ENCODE peak calls at places on chromosomes 4 and X, in ten cellular contexts. B, Y, I, F, O, Z, A, W, C and T are unnamed samples.

GRCh38 chrX:70134116-70134477 is 850 bp downstream of the IGBP1 start:
- DNase-seq in I (peak; percentile 4), B (peak; percentile 11), Y (peak; percentile 34), F (no peak), A (no peak), O (no peak), Z (no peak), W (no peak), C (no peak), T (no peak)

GRCh38 chr4:7302781-7303180 is 110.4 kb downstream of the SORCS2 start:
- DNase-seq in Y (no peak), W (no peak), F (no peak), A (no peak), Z (no peak), I (no peak), B (no peak), O (no peak), C (no peak), T (no peak)

GRCh38 chr4:148214529-148215166 is 227.6 kb downstream of the NR3C2 start:
- DNase-seq in A (peak; percentile 51), B (no peak), C (no peak), Z (peak; percentile 25), I (no peak), O (peak; percentile 21), Y (peak; percentile 5), F (peak; percentile 48), W (peak; percentile 79), T (no peak)

GRCh38 chr4:52096048-52096447 is 44.9 kb downstream of the SPATA18 start:
- DNase-seq in C (no peak), O (no peak), Z (no peak), F (no peak), W (no peak), I (no peak), A (no peak), B (no peak), Y (peak; percentile 37), T (no peak)

GRCh38 chr4:13627185-13627605 is 330 bp downstream of the BOD1L1 start:
- DNase-seq in Y (no peak), B (peak; percentile 14), I (no peak), F (no peak), W (peak; percentile 31), O (peak; percentile 30), A (no peak), Z (no peak), C (no peak), T (no peak)

GRCh38 chr4:2352171-2352570 is 66.3 kb downstream of the ZFYVE28 start:
- DNase-seq in O (peak; percentile 4), Z (peak; percentile 6), F (peak; percentile 7), B (peak; percentile 4), A (no peak), C (no peak), W (peak; percentile 10), I (no peak), Y (no peak), T (no peak)

GRCh38 chr4:168648929-168649328 is 152.1 kb downstream of the PALLD start:
- DNase-seq in O (no peak), B (no peak), Y (peak; percentile 82), Z (no peak), I (no peak), C (peak; percentile 20), A (no peak), F (no peak), W (no peak), T (peak; percentile 76)

GRCh38 chr4:153064571-153064970 is 128.4 kb downstream of the FHDC1 start:
- DNase-seq in F (no peak), O (no peak), I (no peak), C (no peak), Z (no peak), A (no peak), B (peak; percentile 44), Y (no peak), W (no peak), T (no peak)

GRCh38 chr4:106201373-106201772 is 114.6 kb downstream of the TBCK start:
- DNase-seq in B (no peak), Y (peak; percentile 12), W (no peak), I (no peak), C (no peak), O (no peak), F (no peak), A (no peak), Z (no peak), T (no peak)

GRCh38 chrX:13597928-13598327 is 28.5 kb downstream of the EGFL6 start:
- DNase-seq in B (no peak), C (no peak), A (no peak), Y (peak; percentile 6), Z (no peak), F (no peak), O (no peak), W (no peak), I (no peak), T (no peak)

GRCh38 chr4:112266823-112267222 is 18.9 kb downstream of the TIFA start:
- DNase-seq in Y (peak; percentile 52), F (no peak), O (no peak), W (no peak), C (no peak), B (no peak), I (no peak), Z (no peak), A (no peak), T (no peak)

GRCh38 chr4:138919094-138919936 is 96.3 kb upstream of the NOCT start:
- DNase-seq in W (peak; percentile 46), Y (peak; percentile 82), F (peak; percentile 32), B (peak; percentile 68), I (no peak), Z (peak; percentile 86), C (peak; percentile 77), O (peak; percentile 79), A (peak; percentile 72), T (peak; percentile 28)

DNA sequence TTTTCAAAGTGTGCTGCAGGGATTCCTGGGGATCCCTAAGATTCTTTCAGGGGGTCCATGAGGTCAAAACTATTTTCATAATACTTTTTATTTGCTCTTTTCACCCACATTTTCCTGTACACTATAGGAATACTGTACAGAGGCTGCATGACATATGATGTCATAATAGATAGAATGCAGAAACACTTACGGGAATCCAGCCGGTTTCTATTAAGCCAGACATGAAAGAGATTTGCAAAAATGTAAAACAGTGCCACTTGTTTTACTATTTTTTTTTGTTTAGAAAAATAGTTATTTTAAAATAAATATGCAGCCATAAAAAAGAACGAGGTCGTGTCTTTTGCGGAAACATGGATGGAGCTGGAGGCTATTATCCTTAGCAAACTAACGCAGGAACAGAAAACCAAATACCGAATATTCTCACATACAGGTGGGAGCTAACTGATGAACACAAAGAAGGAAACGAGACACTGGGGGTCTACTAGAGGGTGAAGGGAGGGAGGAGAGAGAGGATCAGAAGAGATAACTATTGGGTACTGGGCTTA is 5.0 kb downstream of the ZFX start:
- DNase-seq in Z (no peak), C (no peak), O (no peak), A (no peak), Y (peak; percentile 28), F (no peak), I (no peak), W (no peak), B (no peak), T (no peak)
- H3K4me3 ChIP-seq in Z (no peak overlapping the region), C (no peak overlapping the region), O (peak overlapping the region; percentile 15), A (peak overlapping the region; percentile 21), Y (no peak overlapping the region), F (no peak overlapping the region), I (no peak overlapping the region), W (no peak overlapping the region), B (no peak overlapping the region), T (no peak overlapping the region)

DNA sequence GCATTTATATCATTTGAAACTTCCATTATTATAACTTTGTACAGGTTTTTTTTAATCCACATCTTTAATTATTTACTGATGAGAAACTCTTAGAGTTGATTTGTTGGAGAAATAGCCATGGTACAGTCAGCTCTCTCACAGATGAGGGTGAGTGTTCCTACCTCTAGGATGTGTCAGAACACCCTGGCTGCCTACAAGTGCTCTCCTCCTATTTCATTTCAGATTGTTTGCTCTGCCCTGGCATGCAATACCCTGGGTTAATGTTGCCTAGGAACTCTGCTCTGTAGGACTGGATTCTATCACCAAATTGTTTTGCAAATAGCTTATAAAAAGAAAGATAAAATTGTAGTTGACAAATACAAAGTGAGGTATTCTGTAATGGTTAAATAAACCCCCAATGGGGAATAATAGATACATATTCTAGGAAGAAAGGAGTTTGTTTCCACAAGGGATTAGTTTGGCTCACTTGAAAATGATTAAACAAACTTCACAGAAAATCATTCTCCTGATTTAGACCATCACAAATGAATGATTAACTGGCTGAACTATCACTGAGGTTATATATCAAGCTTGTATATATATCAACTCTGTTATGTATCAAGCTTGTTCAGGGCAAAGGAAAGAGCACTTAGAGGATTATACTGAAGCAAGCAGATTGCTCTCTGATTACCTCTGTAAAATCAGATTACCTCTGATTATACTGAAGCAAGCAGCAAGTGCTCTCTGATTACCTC is 150.0 kb downstream of the PDE5A start:
- DNase-seq in Z (no peak), F (no peak), W (no peak), Y (peak; percentile 55), O (no peak), B (no peak), C (no peak), I (no peak), A (no peak), T (no peak)
- H3K36me3 ChIP-seq in Z (no peaks in the 10 kb centered on the region), F (peaks cover 29% of the 10 kb centered on the region), W (no peaks in the 10 kb centered on the region), Y (peaks cover 9% of the 10 kb centered on the region), O (peaks cover 17% of the 10 kb centered on the region), B (no peaks in the 10 kb centered on the region), C (peaks cover 5% of the 10 kb centered on the region), I (peaks cover 5% of the 10 kb centered on the region), A (peaks cover 42% of the 10 kb centered on the region), T (no peaks in the 10 kb centered on the region)

GRCh38 chr4:53620956-53621355 is 29.7 kb upstream of the LNX1 start:
- DNase-seq in Y (no peak), F (no peak), A (no peak), W (no peak), O (no peak), I (no peak), C (no peak), B (no peak), Z (no peak), T (no peak)
- TF ChIP-seq CTCF in Y (no peak), F (no peak), A (no peak), W (no peak), O (peak; percentile 28), I (no peak), C (no peak), B (no peak), Z (no peak), T (peak; percentile 31)

GRCh38 chr4:84497220-84497834 is 1.8 kb downstream of the NKX6-1 start:
- DNase-seq in W (no peak), A (no peak), Z (no peak), Y (peak; percentile 2), I (no peak), F (no peak), B (no peak), O (peak; percentile 51), C (no peak), T (no peak)
- H3K4me3 ChIP-seq in W (no peak overlapping the region), A (peak overlapping the region; percentile 62), Z (no peak overlapping the region), Y (no peak overlapping the region), I (no peak overlapping the region), F (peak overlapping the region; percentile 48), B (no peak overlapping the region), O (peak overlapping the region; percentile 98), C (peak overlapping the region; percentile 63), T (no peak overlapping the region)

GRCh38 chrX:7077241-7077909 is 70.1 kb upstream of the STS start:
- DNase-seq in Z (no peak), B (no peak), C (no peak), F (no peak), I (no peak), O (no peak), W (no peak), Y (no peak), A (no peak), T (no peak)
- H3K36me3 ChIP-seq in Z (no peaks in the 10 kb centered on the region), B (no peaks in the 10 kb centered on the region), C (peaks cover 5% of the 10 kb centered on the region), F (peaks cover 20% of the 10 kb centered on the region), I (no peaks in the 10 kb centered on the region), O (no peaks in the 10 kb centered on the region), W (peaks cover 4% of the 10 kb centered on the region), Y (peaks cover 9% of the 10 kb centered on the region), A (no peaks in the 10 kb centered on the region), T (peaks cover 2% of the 10 kb centered on the region)